ENCODE peak calls at places on chromosomes 13 and 19, in seven cellular contexts. K is AG04450, A is cardiac muscle cell, S is GM12864, M is Peyer's patch, C is neural crest cell, Y is endothelial cell. X is an unnamed sample.

GRCh38 chr13:32639502-32640105 is 53.4 kb downstream of the PDS5B start:
- DNase-seq in K (peak; percentile 24), A (peak; percentile 82), S (peak; percentile 35), M (peak; percentile 83), C (peak; percentile 23), Y (peak; percentile 26), X (no peak)

GRCh38 chr19:20453424-20453938 is 112.1 kb downstream of the ZNF737 start:
- DNase-seq in K (no peak), A (no peak), S (no peak), M (no peak), C (no peak), Y (no peak), X (no peak)

GRCh38 chr13:34886476-34886875 is 55.6 kb upstream of the NBEA start:
- DNase-seq in K (no peak), A (no peak), S (no peak), M (no peak), C (no peak), Y (no peak), X (no peak)

GRCh38 chr19:29873024-29873800 is 61.4 kb downstream of the CCNE1 start:
- DNase-seq in K (no peak), A (peak; percentile 34), S (no peak), M (peak; percentile 74), C (peak; percentile 72), Y (peak; percentile 76), X (peak; percentile 75)

GRCh38 chr19:49533551-49534488 is 6.0 kb downstream of the RCN3 start:
- DNase-seq in K (no peak), A (peak; percentile 74), S (no peak), M (peak; percentile 88), C (peak; percentile 79), Y (peak; percentile 80), X (peak; percentile 46)

GRCh38 chr13:51034906-51035305 is 76.2 kb downstream of the C13orf42 start:
- DNase-seq in K (no peak), A (no peak), S (no peak), M (no peak), C (no peak), Y (no peak), X (no peak)

GRCh38 chr19:810077-810855 is 11.5 kb downstream of the PLPPR3 start:
- DNase-seq in K (no peak), A (no peak), S (no peak), M (no peak), C (no peak), Y (no peak), X (no peak)

GRCh38 chr19:42279148-42279901 is 10.3 kb downstream of the CIC start:
- DNase-seq in K (no peak), A (no peak), S (no peak), M (peak; percentile 50), C (no peak), Y (no peak), X (no peak)

GRCh38 chr13:29508874-29509249 is 86.6 kb downstream of the SLC7A1 start:
- DNase-seq in K (no peak), A (no peak), S (no peak), M (no peak), C (no peak), Y (no peak), X (no peak)

GRCh38 chr13:98300956-98301641 is 124.0 kb upstream of the RNF113B start:
- DNase-seq in K (peak; percentile 52), A (peak; percentile 54), S (no peak), M (no peak), C (no peak), Y (no peak), X (no peak)

GRCh38 chr19:41944336-41944735 is 14.8 kb downstream of the RABAC1 start:
- DNase-seq in K (no peak), A (no peak), S (no peak), M (no peak), C (no peak), Y (no peak), X (no peak)

GRCh38 chr13:79451500-79451962 is 29.4 kb upstream of the NDFIP2 start:
- DNase-seq in K (peak; percentile 43), A (peak; percentile 89), S (peak; percentile 59), M (peak; percentile 75), C (no peak), Y (no peak), X (no peak)

GRCh38 chr19:10226376-10227214 is 4.5 kb downstream of the S1PR2 start:
- DNase-seq in K (peak; percentile 89), A (peak; percentile 93), S (no peak), M (peak; percentile 74), C (peak; percentile 36), Y (no peak), X (no peak)

GRCh38 chr13:44125943-44126469 is 246.3 kb downstream of the LACC1 start:
- DNase-seq in K (peak; percentile 76), A (no peak), S (no peak), M (no peak), C (no peak), Y (no peak), X (no peak)

GRCh38 chr19:3056454-3057016 is 5.8 kb downstream of the TLE5 start:
- DNase-seq in K (no peak), A (no peak), S (no peak), M (no peak), C (no peak), Y (no peak), X (no peak)

GRCh38 chr13:57823704-57824103 is 192.2 kb downstream of the PCDH17 start:
- DNase-seq in K (no peak), A (no peak), S (no peak), M (no peak), C (no peak), Y (no peak), X (no peak)

GRCh38 chr19:32682317-32682716 is 6.7 kb downstream of the RGS9BP start:
- DNase-seq in K (no peak), A (no peak), S (no peak), M (no peak), C (no peak), Y (no peak), X (no peak)

GRCh38 chr13:24148414-24149305 is 11.9 kb upstream of the SPATA13 start:
- DNase-seq in K (peak; percentile 95), A (peak; percentile 93), S (no peak), M (peak; percentile 83), C (no peak), Y (peak; percentile 37), X (no peak)

GRCh38 chr19:5247957-5248705 is 92.5 kb downstream of the PTPRS start:
- DNase-seq in K (no peak), A (no peak), S (no peak), M (no peak), C (no peak), Y (no peak), X (no peak)

GRCh38 chr13:100517135-100517534 is 71.5 kb downstream of the GGACT start:
- DNase-seq in K (no peak), A (no peak), S (no peak), M (peak; percentile 67), C (no peak), Y (no peak), X (no peak)

GRCh38 chr19:51653162-51653561 is 6.5 kb upstream of the SIGLEC14 start:
- DNase-seq in K (no peak), A (no peak), S (no peak), M (no peak), C (no peak), Y (no peak), X (no peak)

DNA sequence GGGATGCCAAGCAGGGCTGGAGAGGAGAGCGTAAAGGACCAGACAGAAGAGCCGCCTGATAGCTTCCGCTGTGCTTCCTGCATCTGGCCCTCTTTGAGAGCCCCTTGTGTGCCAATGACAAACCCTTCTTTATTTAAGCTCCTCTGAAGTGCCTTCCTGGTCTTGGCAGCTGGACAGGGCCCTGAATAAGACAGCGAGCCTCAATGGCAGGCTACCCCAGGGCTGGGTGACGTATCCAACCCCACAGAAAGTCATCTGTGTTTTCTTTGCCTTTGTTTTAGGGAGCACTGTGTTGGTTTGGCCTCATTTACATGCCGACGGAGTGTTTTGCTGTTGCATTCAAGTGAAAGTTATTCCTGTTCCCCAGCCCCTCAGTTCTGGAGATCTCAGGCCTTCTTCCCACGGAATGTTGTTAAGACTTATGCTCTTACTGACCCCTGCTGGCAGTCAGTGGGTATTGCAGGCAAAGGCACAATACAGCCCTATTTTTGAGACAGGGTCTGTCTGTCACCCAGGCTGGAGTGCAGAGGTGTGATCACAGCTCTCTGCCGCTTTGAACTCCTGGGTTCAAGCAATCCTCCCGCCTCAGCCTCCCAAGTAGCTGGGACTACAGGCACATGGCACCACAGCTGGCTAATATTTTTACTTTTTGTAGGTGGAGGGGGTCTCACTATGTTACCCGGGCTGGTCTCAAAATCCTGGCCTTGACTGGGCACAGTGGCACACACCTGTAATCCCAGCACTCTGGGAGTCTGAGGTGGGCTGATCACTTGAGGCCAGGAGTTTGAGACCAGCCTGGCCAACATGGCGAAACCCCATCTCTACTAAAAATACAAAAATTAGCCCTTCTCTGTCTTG is 16.8 kb downstream of the CCL25 start:
- DNase-seq in K (no peak), A (no peak), S (peak; percentile 26), M (peak; percentile 60), C (peak; percentile 36), Y (no peak), X (no peak)
- TF ChIP-seq CTCF in K (peak; percentile 54), A (peak; percentile 60), S (peak; percentile 89), M (peak; percentile 9), C (peak; percentile 75), Y (peak; percentile 99), X (peak; percentile 56)

DNA sequence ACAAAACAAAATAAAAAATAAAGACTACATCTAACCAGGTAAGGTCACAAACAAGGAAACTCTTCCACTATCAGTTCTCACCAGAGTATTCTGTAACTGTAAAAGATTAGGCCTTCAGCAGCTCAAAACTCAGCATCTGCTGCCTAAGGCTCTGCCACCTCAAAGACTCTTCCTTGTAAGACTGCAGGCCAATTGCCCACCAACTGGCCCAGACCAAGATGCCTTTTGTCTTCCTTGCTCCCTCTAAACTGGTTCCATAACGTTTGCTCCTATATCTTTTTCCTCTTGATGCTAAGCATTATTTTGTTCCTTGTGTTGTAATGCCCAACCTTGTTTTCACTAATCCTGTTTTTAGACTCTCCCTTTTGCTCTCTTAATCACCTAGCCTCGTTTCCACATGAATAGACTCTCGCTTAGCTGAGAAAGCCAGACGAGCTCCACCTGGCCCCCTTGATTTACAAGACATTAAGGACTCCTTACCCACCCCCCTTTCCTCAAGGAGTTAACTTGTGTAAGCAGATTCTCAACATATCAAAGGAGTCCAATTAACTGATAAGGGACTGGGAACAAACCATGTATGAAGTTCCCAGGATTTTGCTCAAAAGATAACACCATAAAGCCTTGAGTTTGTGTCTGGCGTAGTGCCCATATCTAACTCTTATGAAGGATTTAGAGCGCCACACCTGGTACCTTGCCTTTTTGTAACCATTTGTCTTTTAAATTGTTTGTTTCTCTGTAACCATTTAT is 1.5 kb downstream of the ZNF814 start:
- DNase-seq in K (no peak), A (peak; percentile 53), S (no peak), M (no peak), C (no peak), Y (no peak), X (no peak)
- TF ChIP-seq CTCF in K (no peak), A (no peak), S (no peak), M (no peak), C (no peak), Y (no peak), X (no peak)

GRCh38 chr13:45464141-45464686 is 525 bp upstream of the COG3 start:
- DNase-seq in K (no peak), A (no peak), S (no peak), M (peak; percentile 49), C (no peak), Y (no peak), X (no peak)
- TF ChIP-seq CTCF in K (no peak), A (no peak), S (peak; percentile 43), M (no peak), C (peak; percentile 60), Y (no peak), X (no peak)

DNA sequence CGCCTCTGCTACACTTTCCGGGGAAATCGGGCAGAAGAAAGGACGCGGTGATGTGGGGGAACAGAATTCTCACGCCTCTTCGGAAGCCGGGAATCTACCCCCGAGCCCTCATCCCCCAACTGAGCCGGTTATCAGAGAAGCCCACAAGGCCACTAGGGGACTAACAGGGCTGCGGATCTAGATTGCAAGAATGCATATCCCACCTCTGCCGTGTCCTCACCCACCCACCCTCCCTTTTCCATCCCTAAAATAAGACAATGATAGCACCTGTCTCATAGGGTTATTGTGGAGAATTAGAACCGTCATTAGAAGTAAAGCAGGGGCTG is 1.1 kb downstream of the IGFLR1 start:
- DNase-seq in K (no peak), A (no peak), S (no peak), M (no peak), C (no peak), Y (no peak), X (no peak)
- TF ChIP-seq CTCF in K (no peak), A (no peak), S (peak; percentile 33), M (no peak), C (peak; percentile 45), Y (no peak), X (peak; percentile 19)